ENCODE peak calls at places on chromosomes 7 and 10, in five cellular contexts. C is cardiac muscle cell, R is brain microvascular endothelial cell, D is adrenal gland, B is AG09319. Z is an unnamed sample.

GRCh38 chr7:12089951-12090756 is 120.9 kb upstream of the TMEM106B start:
- DNase-seq in C (peak), R (no peak), D (no peak), B (no peak), Z (no peak)

GRCh38 chr10:75108684-75109458 is 2.6 kb upstream of the SAMD8 start:
- DNase-seq in C (peak), R (no peak), D (no peak), B (no peak), Z (peak)

GRCh38 chr10:33216661-33217427 is 117.6 kb downstream of the NRP1 start:
- DNase-seq in C (no peak), R (peak), D (no peak), B (no peak), Z (no peak)

GRCh38 chr7:54833021-54833467 is 74.0 kb upstream of the SEC61G start:
- DNase-seq in C (no peak), R (no peak), D (no peak), B (no peak), Z (no peak)

GRCh38 chr10:24750695-24751094 is 27.0 kb upstream of the ARHGAP21 start:
- DNase-seq in C (no peak), R (no peak), D (no peak), B (no peak), Z (no peak)

GRCh38 chr7:23469150-23469960 is 936 bp downstream of the IGF2BP3 start:
- DNase-seq in C (peak), R (no peak), D (no peak), B (no peak), Z (peak)

GRCh38 chr7:70494225-70494877 is 637.6 kb upstream of the GALNT17 start:
- DNase-seq in C (peak), R (no peak), D (no peak), B (no peak), Z (no peak)

GRCh38 chr10:16520900-16521299 is 779 bp downstream of the C1QL3 start:
- DNase-seq in C (peak), R (no peak), D (no peak), B (no peak), Z (peak)

GRCh38 chr10:116880716-116881440 is 31.6 kb downstream of the ENO4 start:
- DNase-seq in C (no peak), R (peak), D (no peak), B (no peak), Z (peak)

GRCh38 chr7:97020601-97021442 is 3.8 kb downstream of the DLX5 start:
- DNase-seq in C (no peak), R (no peak), D (no peak), B (no peak), Z (no peak)

GRCh38 chr7:29723599-29723998 is 82.7 kb upstream of the WIPF3 start:
- DNase-seq in C (no peak), R (peak), D (no peak), B (no peak), Z (no peak)

GRCh38 chr10:86203162-86203905 is 163.3 kb downstream of the GRID1 start:
- DNase-seq in C (peak), R (peak), D (no peak), B (no peak), Z (peak)

GRCh38 chr7:11182736-11183135 is 209.1 kb downstream of the PHF14 start:
- DNase-seq in C (no peak), R (peak), D (no peak), B (no peak), Z (no peak)

GRCh38 chr10:82628373-82628772 is 753.4 kb downstream of the NRG3 start:
- DNase-seq in C (peak), R (no peak), D (no peak), B (no peak), Z (no peak)

GRCh38 chr7:121286742-121287699 is 41.8 kb upstream of the WNT16 start:
- DNase-seq in C (no peak), R (no peak), D (no peak), B (no peak), Z (no peak)

GRCh38 chr10:95346715-95347401 is 56.1 kb upstream of the PDLIM1 start:
- DNase-seq in C (peak), R (no peak), D (no peak), B (no peak), Z (no peak)

GRCh38 chr7:147305827-147306226 is 1189.2 kb downstream of the CNTNAP2 start:
- DNase-seq in C (no peak), R (no peak), D (no peak), B (no peak), Z (no peak)

GRCh38 chr7:49763791-49764190 is 9.6 kb upstream of the VWC2 start:
- DNase-seq in C (no peak), R (no peak), D (no peak), B (no peak), Z (no peak)

GRCh38 chr10:45456822-45457221 is 82.8 kb downstream of the ALOX5 start:
- DNase-seq in C (no peak), R (no peak), D (no peak), B (no peak), Z (no peak)

GRCh38 chr10:43293677-43294057 is 26.8 kb upstream of the RASGEF1A start:
- DNase-seq in C (no peak), R (no peak), D (no peak), B (no peak), Z (no peak)

GRCh38 chr10:127832456-127832855 is 60.3 kb downstream of the CLRN3 start:
- DNase-seq in C (no peak), R (no peak), D (no peak), B (no peak), Z (no peak)

GRCh38 chr7:126228356-126229061 is 1024.2 kb downstream of the GRM8 start:
- DNase-seq in C (no peak), R (no peak), D (no peak), B (no peak), Z (no peak)

GRCh38 chr7:101538596-101539459 is 90.3 kb downstream of the MYL10 start:
- DNase-seq in C (peak), R (peak), D (peak), B (no peak), Z (peak)

GRCh38 chr10:79196470-79197461 is 128.0 kb downstream of the ZMIZ1 start:
- DNase-seq in C (peak), R (no peak), D (peak), B (no peak), Z (peak)

GRCh38 chr10:48306870-48307531 is 524 bp downstream of the MAPK8 start:
- DNase-seq in C (peak), R (peak), D (peak), B (no peak), Z (peak)

GRCh38 chr10:85643839-85644525 is 722.6 kb downstream of the GRID1 start:
- DNase-seq in C (no peak), R (no peak), D (no peak), B (no peak), Z (no peak)

GRCh38 chr10:4183761-4184261 is 398.8 kb upstream of the KLF6 start:
- DNase-seq in C (no peak), R (peak), D (no peak), B (peak), Z (no peak)

GRCh38 chr10:125158528-125159485 is 1.6 kb downstream of the CTBP2 start:
- DNase-seq in C (peak), R (no peak), D (peak), B (no peak), Z (no peak)

GRCh38 chr7:158584392-158584791 is 3.2 kb downstream of the PTPRN2 start:
- DNase-seq in C (no peak), R (no peak), D (no peak), B (no peak), Z (no peak)

GRCh38 chr10:119686465-119687191 is 35.4 kb downstream of the BAG3 start:
- DNase-seq in C (peak), R (peak), D (peak), B (peak), Z (peak)

GRCh38 chr10:53536322-53536721 is 763.7 kb upstream of the MBL2 start:
- DNase-seq in C (no peak), R (no peak), D (no peak), B (no peak), Z (no peak)

GRCh38 chr7:142001163-142001874 is 5.6 kb downstream of the MGAM start:
- DNase-seq in C (no peak), R (peak), D (no peak), B (no peak), Z (no peak)

GRCh38 chr10:104548090-104548489 is 93.0 kb upstream of the SORCS3 start:
- DNase-seq in C (peak), R (peak), D (no peak), B (no peak), Z (no peak)

GRCh38 chr10:127374901-127375300 is 174.2 kb upstream of the NPS start:
- DNase-seq in C (no peak), R (no peak), D (no peak), B (no peak), Z (no peak)

GRCh38 chr10:125107166-125107949 is 53.0 kb downstream of the CTBP2 start:
- DNase-seq in C (no peak), R (no peak), D (no peak), B (no peak), Z (no peak)

DNA sequence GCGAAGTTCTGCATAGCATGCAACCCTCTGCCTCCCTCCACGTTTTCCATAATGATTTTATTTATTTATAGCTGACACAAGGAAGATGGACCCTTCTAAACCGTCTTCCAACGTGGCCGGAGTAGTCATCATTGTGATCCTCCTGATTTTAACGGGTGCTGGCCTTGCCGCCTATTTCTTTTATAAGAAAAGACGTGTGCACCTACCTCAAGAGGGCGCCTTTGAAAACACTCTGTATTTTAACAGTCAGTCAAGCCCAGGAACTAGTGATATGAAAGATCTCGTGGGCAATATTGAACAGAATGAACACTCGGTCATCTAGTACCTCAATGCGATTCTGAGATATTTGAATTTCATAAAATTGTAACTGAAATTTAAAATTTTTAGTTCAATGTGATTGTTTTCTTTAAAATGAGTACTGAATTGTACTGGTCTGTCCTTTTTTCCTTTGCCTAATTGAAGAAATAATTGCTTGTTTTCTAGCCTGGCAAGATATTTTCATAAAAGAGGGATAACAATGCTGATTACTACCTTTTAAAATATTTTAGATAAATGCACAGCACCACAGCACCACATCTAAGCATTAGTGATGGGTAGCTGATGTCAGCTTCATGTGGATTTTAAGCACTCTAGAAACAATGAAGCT is 41.5 kb upstream of the SLC39A12 start:
- DNase-seq in C (peak), R (peak), D (peak), B (peak), Z (peak)
- TF ChIP-seq CTCF in C (peak), R (peak), D (peak), B (peak), Z (peak)

GRCh38 chr7:157228864-157229422 is 90.2 kb downstream of the UBE3C start:
- DNase-seq in C (peak), R (peak), D (no peak), B (no peak), Z (peak)
- TF ChIP-seq CTCF in C (peak), R (peak), D (no peak), B (peak), Z (no peak)

DNA sequence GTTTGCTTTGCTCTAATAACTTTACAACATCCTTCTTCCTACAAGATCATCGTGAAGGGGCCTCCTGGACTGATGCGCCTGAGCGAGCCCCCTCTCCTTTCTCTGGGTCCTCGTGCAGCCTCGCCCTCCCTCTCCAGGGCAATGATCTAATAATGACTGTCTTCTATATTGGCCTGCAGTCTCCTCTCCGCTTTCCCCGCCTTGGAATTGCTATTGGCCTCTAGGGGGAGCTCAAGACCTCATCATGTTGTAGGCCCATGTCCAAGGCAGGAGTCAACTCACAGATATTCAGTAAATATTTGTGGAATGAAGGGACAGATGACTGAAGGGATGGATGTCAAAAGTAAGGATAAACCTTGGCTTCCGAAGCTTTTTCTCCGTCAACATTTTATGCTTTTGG is 1180.3 kb downstream of the TYW1 start:
- DNase-seq in C (peak), R (peak), D (peak), B (no peak), Z (peak)
- TF ChIP-seq CTCF in C (peak), R (peak), D (peak), B (peak), Z (peak)

GRCh38 chr7:7102906-7103305 is 79.4 kb upstream of the C1GALT1 start:
- DNase-seq in C (no peak), R (no peak), D (no peak), B (no peak), Z (no peak)
- TF ChIP-seq CTCF in C (no peak), R (no peak), D (no peak), B (no peak), Z (no peak)

GRCh38 chr7:117719377-117719776 is 153.9 kb downstream of the CTTNBP2 start:
- DNase-seq in C (no peak), R (no peak), D (no peak), B (no peak), Z (no peak)

GRCh38 chr7:117717341-117717740 is 155.9 kb downstream of the CTTNBP2 start:
- DNase-seq in C (no peak), R (no peak), D (no peak), B (no peak), Z (no peak)

GRCh38 chr7:117718116-117718515 is 155.1 kb downstream of the CTTNBP2 start:
- DNase-seq in C (no peak), R (no peak), D (no peak), B (no peak), Z (no peak)

GRCh38 chr7:117716707-117717294 is 156.4 kb downstream of the CTTNBP2 start:
- DNase-seq in C (no peak), R (no peak), D (no peak), B (no peak), Z (no peak)

GRCh38 chr7:117715784-117716445 is 157.3 kb downstream of the CTTNBP2 start:
- DNase-seq in C (peak), R (peak), D (no peak), B (peak), Z (no peak)
- TF ChIP-seq CTCF in C (peak), R (peak), D (peak), B (peak), Z (no peak)

Z was measured in glutamatergic neuron.